ENCODE peak calls at places on chromosomes 12 and 14, in six cellular contexts. One of them, this sample, is unnamed.

GRCh38 chr12:69309461-69309860 is 38.7 kb upstream of the LYZ start:
- DNase-seq in HFF-Myc: no peak
- DNase-seq in NCI-H1092: no peak
- DNase-seq in fibroblast of pulmonary artery: no peak
- DNase-seq in T follicular helper cell: no peak
- DNase-seq in keratinocyte: no peak
- DNase-seq in this sample: no peak

GRCh38 chr14:100618763-100619320 is 31.6 kb upstream of the BEGAIN start:
- DNase-seq in fibroblast of pulmonary artery: no peak
- DNase-seq in keratinocyte: no peak
- DNase-seq in T follicular helper cell: no peak
- DNase-seq in HFF-Myc: no peak
- DNase-seq in NCI-H1092: no peak
- DNase-seq in this sample: no peak

GRCh38 chr12:26158078-26158764 is 33.4 kb upstream of the BHLHE41 start:
- DNase-seq in fibroblast of pulmonary artery: no peak
- DNase-seq in T follicular helper cell: no peak
- DNase-seq in keratinocyte: no peak
- DNase-seq in HFF-Myc: no peak
- DNase-seq in NCI-H1092: no peak
- DNase-seq in this sample: no peak

GRCh38 chr14:76777721-76778120 is 16.5 kb downstream of the VASH1 start:
- DNase-seq in HFF-Myc: no peak
- DNase-seq in T follicular helper cell: no peak
- DNase-seq in fibroblast of pulmonary artery: no peak
- DNase-seq in keratinocyte: no peak
- DNase-seq in NCI-H1092: no peak
- DNase-seq in this sample: no peak

GRCh38 chr12:14393736-14394135 is 28.3 kb downstream of the ATF7IP start:
- DNase-seq in NCI-H1092: no peak
- DNase-seq in HFF-Myc: no peak
- DNase-seq in fibroblast of pulmonary artery: peak
- DNase-seq in T follicular helper cell: no peak
- DNase-seq in keratinocyte: no peak
- DNase-seq in this sample: no peak

GRCh38 chr12:66915312-66915904 is 236.5 kb upstream of the GRIP1 start:
- DNase-seq in NCI-H1092: no peak
- DNase-seq in fibroblast of pulmonary artery: no peak
- DNase-seq in T follicular helper cell: no peak
- DNase-seq in HFF-Myc: no peak
- DNase-seq in keratinocyte: no peak
- DNase-seq in this sample: no peak

GRCh38 chr14:68977137-68977740 is 1.9 kb downstream of the ACTN1 start:
- DNase-seq in keratinocyte: no peak
- DNase-seq in HFF-Myc: no peak
- DNase-seq in T follicular helper cell: no peak
- DNase-seq in fibroblast of pulmonary artery: no peak
- DNase-seq in NCI-H1092: no peak
- DNase-seq in this sample: no peak

GRCh38 chr12:10151621-10152020 is 20.3 kb downstream of the OLR1 start:
- DNase-seq in keratinocyte: no peak
- DNase-seq in HFF-Myc: no peak
- DNase-seq in fibroblast of pulmonary artery: no peak
- DNase-seq in T follicular helper cell: no peak
- DNase-seq in NCI-H1092: no peak
- DNase-seq in this sample: no peak

GRCh38 chr12:18250313-18250916 is 10.9 kb upstream of the PIK3C2G start:
- DNase-seq in HFF-Myc: peak
- DNase-seq in keratinocyte: no peak
- DNase-seq in NCI-H1092: peak
- DNase-seq in T follicular helper cell: no peak
- DNase-seq in fibroblast of pulmonary artery: peak
- DNase-seq in this sample: no peak

GRCh38 chr14:73269729-73270651 is 32.7 kb downstream of the PAPLN start:
- DNase-seq in HFF-Myc: no peak
- DNase-seq in fibroblast of pulmonary artery: peak
- DNase-seq in keratinocyte: no peak
- DNase-seq in T follicular helper cell: no peak
- DNase-seq in NCI-H1092: no peak
- DNase-seq in this sample: no peak

GRCh38 chr12:88553941-88554658 is 26.2 kb downstream of the KITLG start:
- DNase-seq in HFF-Myc: peak
- DNase-seq in keratinocyte: no peak
- DNase-seq in T follicular helper cell: no peak
- DNase-seq in NCI-H1092: peak
- DNase-seq in fibroblast of pulmonary artery: peak
- DNase-seq in this sample: no peak

GRCh38 chr12:65881965-65882413 is 57.7 kb downstream of the HMGA2 start:
- DNase-seq in NCI-H1092: no peak
- DNase-seq in HFF-Myc: no peak
- DNase-seq in keratinocyte: no peak
- DNase-seq in fibroblast of pulmonary artery: peak
- DNase-seq in T follicular helper cell: no peak
- DNase-seq in this sample: no peak

GRCh38 chr12:78793491-78793890 is 71.1 kb upstream of the SYT1 start:
- DNase-seq in T follicular helper cell: no peak
- DNase-seq in fibroblast of pulmonary artery: no peak
- DNase-seq in NCI-H1092: no peak
- DNase-seq in keratinocyte: no peak
- DNase-seq in HFF-Myc: no peak
- DNase-seq in this sample: no peak

GRCh38 chr12:6606331-6607131 is 648 bp downstream of the CHD4 start:
- DNase-seq in fibroblast of pulmonary artery: peak
- DNase-seq in NCI-H1092: no peak
- DNase-seq in T follicular helper cell: peak
- DNase-seq in HFF-Myc: no peak
- DNase-seq in keratinocyte: no peak
- DNase-seq in this sample: peak

GRCh38 chr14:65824285-65824977 is 411.9 kb downstream of the FUT8 start:
- DNase-seq in T follicular helper cell: peak
- DNase-seq in NCI-H1092: peak
- DNase-seq in keratinocyte: peak
- DNase-seq in fibroblast of pulmonary artery: peak
- DNase-seq in HFF-Myc: peak
- DNase-seq in this sample: peak

GRCh38 chr14:99479903-99480855 is 480 bp downstream of the SETD3 start:
- DNase-seq in HFF-Myc: no peak
- DNase-seq in T follicular helper cell: peak
- DNase-seq in NCI-H1092: no peak
- DNase-seq in keratinocyte: no peak
- DNase-seq in fibroblast of pulmonary artery: peak
- DNase-seq in this sample: peak

GRCh38 chr14:24401810-24402702 is 3.3 kb downstream of the NYNRIN start:
- DNase-seq in NCI-H1092: no peak
- DNase-seq in fibroblast of pulmonary artery: no peak
- DNase-seq in T follicular helper cell: no peak
- DNase-seq in HFF-Myc: no peak
- DNase-seq in keratinocyte: no peak
- DNase-seq in this sample: no peak

GRCh38 chr12:117298191-117298590 is 63.2 kb downstream of the NOS1 start:
- DNase-seq in fibroblast of pulmonary artery: no peak
- DNase-seq in T follicular helper cell: no peak
- DNase-seq in keratinocyte: no peak
- DNase-seq in NCI-H1092: no peak
- DNase-seq in HFF-Myc: no peak
- DNase-seq in this sample: no peak

GRCh38 chr14:98510392-98510791 is 761.6 kb downstream of the BCL11B start:
- DNase-seq in NCI-H1092: no peak
- DNase-seq in keratinocyte: no peak
- DNase-seq in fibroblast of pulmonary artery: no peak
- DNase-seq in T follicular helper cell: no peak
- DNase-seq in HFF-Myc: no peak
- DNase-seq in this sample: no peak

GRCh38 chr14:37602605-37603453 is 7.4 kb downstream of the TTC6 start:
- DNase-seq in HFF-Myc: no peak
- DNase-seq in T follicular helper cell: no peak
- DNase-seq in keratinocyte: no peak
- DNase-seq in NCI-H1092: no peak
- DNase-seq in fibroblast of pulmonary artery: no peak
- DNase-seq in this sample: no peak

GRCh38 chr12:5439333-5439732 is 7.4 kb downstream of the NTF3 start:
- DNase-seq in T follicular helper cell: no peak
- DNase-seq in HFF-Myc: peak
- DNase-seq in keratinocyte: no peak
- DNase-seq in fibroblast of pulmonary artery: no peak
- DNase-seq in NCI-H1092: no peak
- DNase-seq in this sample: no peak

GRCh38 chr14:87529081-87529480 is 463.9 kb downstream of the GALC start:
- DNase-seq in HFF-Myc: no peak
- DNase-seq in fibroblast of pulmonary artery: no peak
- DNase-seq in T follicular helper cell: no peak
- DNase-seq in NCI-H1092: no peak
- DNase-seq in keratinocyte: no peak
- DNase-seq in this sample: no peak

GRCh38 chr12:32155041-32155440 is 48.4 kb downstream of the BICD1 start:
- DNase-seq in HFF-Myc: no peak
- DNase-seq in keratinocyte: no peak
- DNase-seq in NCI-H1092: no peak
- DNase-seq in T follicular helper cell: no peak
- DNase-seq in fibroblast of pulmonary artery: no peak
- DNase-seq in this sample: no peak

GRCh38 chr12:6052206-6052939 is 72.1 kb downstream of the VWF start:
- DNase-seq in fibroblast of pulmonary artery: no peak
- DNase-seq in keratinocyte: no peak
- DNase-seq in NCI-H1092: no peak
- DNase-seq in HFF-Myc: no peak
- DNase-seq in T follicular helper cell: no peak
- DNase-seq in this sample: no peak

GRCh38 chr12:125151284-125151683 is 86.0 kb downstream of the AACS start:
- DNase-seq in fibroblast of pulmonary artery: no peak
- DNase-seq in keratinocyte: no peak
- DNase-seq in HFF-Myc: no peak
- DNase-seq in NCI-H1092: no peak
- DNase-seq in T follicular helper cell: no peak
- DNase-seq in this sample: no peak

This sample was measured in CD4-positive, alpha-beta T cell.